ENCODE peak calls at places on chromosomes 11 and 22, in nine cellular contexts. G, U, F, N, C, A, X, E and T are unnamed samples.

GRCh38 chr11:119889111-119889510 is 160.1 kb upstream of the NECTIN1 start:
- DNase-seq in U (no peak), E (no peak), C (no peak), X (no peak), F (no peak), A (no peak), N (no peak), G (no peak), T (no peak)

GRCh38 chr11:48129697-48130395 is 86.8 kb upstream of the OR4B1 start:
- DNase-seq in U (no peak), E (no peak), C (no peak), N (no peak), A (no peak), X (no peak), F (no peak), G (no peak), T (no peak)

GRCh38 chr22:50716291-50717024 is 21.5 kb upstream of the ACR start:
- DNase-seq in A (no peak), N (no peak), X (no peak), F (no peak), E (no peak), G (no peak), U (no peak), C (no peak), T (no peak)

GRCh38 chr11:73406619-73407018 is 30.4 kb downstream of the RELT start:
- DNase-seq in C (no peak), F (no peak), X (no peak), E (no peak), U (no peak), A (no peak), G (no peak), N (no peak), T (no peak)

GRCh38 chr22:43798492-43798891 is 13.6 kb downstream of the EFCAB6 start:
- DNase-seq in E (no peak), C (no peak), N (no peak), U (no peak), A (no peak), X (peak; percentile 59), G (no peak), F (no peak), T (no peak)

GRCh38 chr11:6443269-6444003 is 2.6 kb upstream of the HPX start:
- DNase-seq in A (peak; percentile 64), E (peak; percentile 51), N (no peak), X (peak; percentile 73), C (peak; percentile 61), F (peak; percentile 47), U (peak; percentile 37), G (peak; percentile 54), T (peak; percentile 56)

GRCh38 chr11:128039140-128040021 is 548.0 kb downstream of the ETS1 start:
- DNase-seq in X (no peak), F (peak; percentile 89), N (peak; percentile 64), C (peak; percentile 18), U (no peak), G (peak; percentile 52), E (peak; percentile 70), A (peak; percentile 50), T (peak; percentile 21)

GRCh38 chr11:94281321-94281720 is 23.1 kb upstream of the IZUMO1R start:
- DNase-seq in A (no peak), U (no peak), X (no peak), E (no peak), N (no peak), F (no peak), G (no peak), C (no peak), T (no peak)

GRCh38 chr22:25067851-25068421 is 115.4 kb downstream of the KIAA1671 start:
- DNase-seq in A (peak; percentile 51), F (no peak), U (no peak), G (peak; percentile 41), E (peak; percentile 65), N (no peak), C (no peak), X (no peak), T (peak; percentile 37)

GRCh38 chr22:48663297-48663696 is 1164.4 kb downstream of the BRD1 start:
- DNase-seq in F (no peak), U (no peak), N (no peak), E (no peak), X (no peak), A (no peak), C (no peak), G (no peak), T (no peak)

GRCh38 chr11:19938051-19938856 is 222.0 kb downstream of the DBX1 start:
- DNase-seq in X (peak; percentile 71), N (peak; percentile 9), F (peak; percentile 69), G (peak; percentile 40), C (peak; percentile 53), U (peak; percentile 49), A (no peak), E (peak; percentile 45), T (peak; percentile 22)

GRCh38 chr11:96110302-96110701 is 186.4 kb upstream of the MTMR2 start:
- DNase-seq in A (no peak), N (no peak), X (no peak), C (no peak), G (no peak), F (no peak), E (no peak), U (no peak), T (no peak)